ENCODE peak calls at places on chromosome 3, in seven cellular contexts. U, Z, A, B, E, N and F are unnamed samples.

GRCh38 chr3:12328132-12328915 is 39.5 kb downstream of the PPARG start:
- DNase-seq in A (no peak), Z (no peak), B (no peak), N (no peak), E (no peak), U (no peak), F (no peak)

GRCh38 chr3:142961539-142961938 is 1.9 kb downstream of the PAQR9 start:
- DNase-seq in B (no peak), U (no peak), E (no peak), N (no peak), Z (no peak), A (no peak), F (no peak)

GRCh38 chr3:42544492-42545283 is 37.1 kb downstream of the SEC22C start:
- DNase-seq in N (no peak), E (no peak), U (no peak), B (no peak), Z (peak), A (peak), F (no peak)

GRCh38 chr3:32791833-32792232 is 26.0 kb upstream of the TRIM71 start:
- DNase-seq in U (no peak), N (no peak), B (no peak), Z (no peak), A (no peak), E (no peak), F (no peak)

GRCh38 chr3:42188365-42188764 is 77.6 kb downstream of the CCK start:
- DNase-seq in U (no peak), A (no peak), N (no peak), B (no peak), Z (no peak), E (no peak), F (no peak)

GRCh38 chr3:19202303-19202702 is 54.0 kb downstream of the KCNH8 start:
- DNase-seq in E (no peak), U (no peak), Z (no peak), N (no peak), A (no peak), B (no peak), F (no peak)

GRCh38 chr3:21587894-21588293 is 163.1 kb downstream of the ZNF385D start:
- DNase-seq in E (no peak), N (no peak), Z (no peak), A (no peak), B (no peak), U (no peak), F (no peak)

GRCh38 chr3:23944861-23945652 is at the start of gene NR1D2:
- DNase-seq in N (no peak), B (peak), A (peak), E (peak), U (peak), Z (peak), F (peak)

GRCh38 chr3:125512135-125512920 is 7.7 kb downstream of the SNX4 start:
- DNase-seq in U (peak), E (no peak), A (no peak), N (no peak), B (no peak), Z (no peak), F (no peak)

GRCh38 chr3:11655188-11655928 is 11.6 kb upstream of the VGLL4 start:
- DNase-seq in E (no peak), Z (peak), A (no peak), U (no peak), B (no peak), N (no peak), F (no peak)

GRCh38 chr3:80035021-80035420 is 267.2 kb upstream of the ROBO1 start:
- DNase-seq in N (no peak), A (no peak), E (no peak), Z (no peak), U (no peak), B (no peak), F (no peak)

GRCh38 chr3:52439426-52440248 is 5.3 kb downstream of the SEMA3G start:
- DNase-seq in B (peak), A (no peak), E (no peak), Z (no peak), U (no peak), N (no peak), F (no peak)

GRCh38 chr3:5299146-5299545 is 111.6 kb downstream of the EDEM1 start:
- DNase-seq in Z (no peak), N (no peak), U (no peak), A (no peak), B (no peak), E (no peak), F (no peak)

GRCh38 chr3:13357074-13357473 is 63.0 kb downstream of the NUP210 start:
- DNase-seq in N (no peak), A (no peak), E (no peak), U (no peak), B (peak), Z (no peak), F (no peak)

GRCh38 chr3:128360243-128360642 is 106.4 kb downstream of the DNAJB8 start:
- DNase-seq in U (no peak), Z (no peak), A (no peak), N (no peak), E (no peak), B (no peak), F (no peak)

GRCh38 chr3:179113903-179114302 is 34.3 kb upstream of the PIK3CA start:
- DNase-seq in B (no peak), Z (no peak), E (no peak), A (no peak), N (no peak), U (no peak), F (no peak)

GRCh38 chr3:120752230-120752629 is 9.7 kb downstream of the GTF2E1 start:
- DNase-seq in A (no peak), U (no peak), B (no peak), Z (no peak), N (no peak), E (no peak), F (no peak)

GRCh38 chr3:52291508-52292181 is 4.0 kb downstream of the GLYCTK start:
- DNase-seq in A (no peak), N (no peak), E (no peak), Z (peak), U (no peak), B (peak), F (no peak)

GRCh38 chr3:138921316-138922292 is 25.3 kb downstream of the FOXL2 start:
- DNase-seq in A (no peak), U (peak), E (peak), B (no peak), Z (peak), N (no peak), F (peak)

GRCh38 chr3:161977063-161977462 is 480.5 kb downstream of the OTOL1 start:
- DNase-seq in Z (no peak), U (no peak), E (peak), B (no peak), N (no peak), A (no peak), F (peak)

GRCh38 chr3:169666079-169666436 is 2.5 kb upstream of the MECOM start:
- DNase-seq in N (no peak), E (no peak), B (no peak), Z (peak), U (no peak), A (no peak), F (no peak)

GRCh38 chr3:20537234-20537633 is 351.2 kb upstream of the SGO1 start:
- DNase-seq in E (no peak), B (no peak), U (no peak), N (no peak), Z (no peak), A (no peak), F (no peak)

GRCh38 chr3:143000525-143000924 is 845 bp upstream of the U2SURP start:
- DNase-seq in A (no peak), N (no peak), B (no peak), U (peak), E (no peak), Z (peak), F (peak)

GRCh38 chr3:168467085-168467714 is 371.5 kb upstream of the GOLIM4 start:
- DNase-seq in U (peak), B (no peak), Z (peak), E (no peak), N (no peak), A (no peak), F (no peak)

GRCh38 chr3:12545473-12545791 is at the start of gene MKRN2OS:
- DNase-seq in Z (peak), A (peak), N (no peak), E (no peak), B (no peak), U (peak), F (no peak)

GRCh38 chr3:72441284-72441994 is 406.8 kb downstream of the SHQ1 start:
- DNase-seq in E (no peak), B (no peak), Z (no peak), N (no peak), A (peak), U (peak), F (no peak)

GRCh38 chr3:14570089-14570488 is 29.9 kb upstream of the GRIP2 start:
- DNase-seq in B (no peak), U (no peak), E (no peak), N (no peak), A (no peak), Z (no peak), F (no peak)

GRCh38 chr3:191959876-191960418 is 499.0 kb downstream of the PYDC2 start:
- DNase-seq in Z (no peak), E (no peak), A (no peak), N (no peak), B (no peak), U (no peak), F (no peak)

GRCh38 chr3:102748646-102749045 is 313.8 kb downstream of the ZPLD1 start:
- DNase-seq in B (no peak), E (no peak), N (no peak), U (no peak), Z (no peak), A (no peak), F (no peak)

GRCh38 chr3:65401359-65401810 is 637.3 kb downstream of the MAGI1 start:
- DNase-seq in N (no peak), U (no peak), B (no peak), A (no peak), E (no peak), Z (no peak), F (no peak)

GRCh38 chr3:60579734-60580133 is 671.5 kb downstream of the FHIT start:
- DNase-seq in N (no peak), B (no peak), U (peak), Z (no peak), E (peak), A (no peak), F (peak)

GRCh38 chr3:160331127-160331937 is 67.7 kb downstream of the IFT80 start:
- DNase-seq in B (no peak), N (no peak), A (no peak), U (peak), E (peak), Z (peak), F (peak)

GRCh38 chr3:11349466-11349865 is 77.3 kb downstream of the ATG7 start:
- DNase-seq in N (no peak), B (no peak), U (no peak), A (no peak), E (no peak), Z (no peak), F (peak)

GRCh38 chr3:9951126-9951525 is 1.1 kb downstream of the PRRT3 start:
- DNase-seq in N (no peak), E (no peak), A (no peak), U (no peak), Z (no peak), B (no peak), F (no peak)

GRCh38 chr3:53590606-53591005 is 96.2 kb downstream of the CACNA1D start:
- DNase-seq in U (no peak), Z (no peak), B (no peak), N (peak), A (no peak), E (no peak), F (no peak)

GRCh38 chr3:75001330-75001729 is 386.9 kb upstream of the CNTN3 start:
- DNase-seq in Z (no peak), U (peak), A (no peak), E (no peak), N (no peak), B (no peak), F (no peak)
- TF ChIP-seq CTCF in Z (no peak), U (peak), A (no peak), E (peak), N (no peak), B (no peak), F (peak)

DNA sequence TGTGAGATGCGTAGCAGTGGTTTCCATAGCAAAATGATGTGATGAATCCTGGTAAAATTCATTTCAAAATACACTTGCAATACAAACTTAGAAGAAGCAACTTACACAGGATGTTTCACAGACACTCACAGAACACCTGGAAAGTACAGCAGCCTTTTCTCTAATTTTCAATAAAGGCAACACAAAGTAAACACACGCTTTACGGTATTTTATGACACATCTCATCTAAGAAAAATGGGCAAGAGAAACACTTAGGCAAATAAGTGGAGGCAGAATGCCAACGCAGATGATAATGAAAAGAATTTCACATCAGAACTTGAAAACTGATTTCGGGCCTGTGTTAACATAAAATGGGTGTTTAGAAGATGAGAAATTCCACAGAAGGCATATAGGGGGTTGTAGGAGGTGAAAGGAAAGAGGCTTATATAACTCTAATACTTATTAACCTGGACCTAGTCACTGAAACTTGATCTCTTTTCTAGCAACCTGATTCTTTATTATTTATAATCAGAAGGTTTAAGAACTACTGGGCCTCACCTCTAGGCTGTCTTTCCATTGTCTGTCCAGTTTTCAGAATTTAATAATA is 25.6 kb upstream of the MAP3K13 start:
- DNase-seq in E (no peak), N (no peak), B (no peak), A (no peak), Z (peak), U (peak), F (no peak)
- TF ChIP-seq CTCF in E (no peak), N (no peak), B (no peak), A (no peak), Z (peak), U (no peak), F (no peak)

DNA sequence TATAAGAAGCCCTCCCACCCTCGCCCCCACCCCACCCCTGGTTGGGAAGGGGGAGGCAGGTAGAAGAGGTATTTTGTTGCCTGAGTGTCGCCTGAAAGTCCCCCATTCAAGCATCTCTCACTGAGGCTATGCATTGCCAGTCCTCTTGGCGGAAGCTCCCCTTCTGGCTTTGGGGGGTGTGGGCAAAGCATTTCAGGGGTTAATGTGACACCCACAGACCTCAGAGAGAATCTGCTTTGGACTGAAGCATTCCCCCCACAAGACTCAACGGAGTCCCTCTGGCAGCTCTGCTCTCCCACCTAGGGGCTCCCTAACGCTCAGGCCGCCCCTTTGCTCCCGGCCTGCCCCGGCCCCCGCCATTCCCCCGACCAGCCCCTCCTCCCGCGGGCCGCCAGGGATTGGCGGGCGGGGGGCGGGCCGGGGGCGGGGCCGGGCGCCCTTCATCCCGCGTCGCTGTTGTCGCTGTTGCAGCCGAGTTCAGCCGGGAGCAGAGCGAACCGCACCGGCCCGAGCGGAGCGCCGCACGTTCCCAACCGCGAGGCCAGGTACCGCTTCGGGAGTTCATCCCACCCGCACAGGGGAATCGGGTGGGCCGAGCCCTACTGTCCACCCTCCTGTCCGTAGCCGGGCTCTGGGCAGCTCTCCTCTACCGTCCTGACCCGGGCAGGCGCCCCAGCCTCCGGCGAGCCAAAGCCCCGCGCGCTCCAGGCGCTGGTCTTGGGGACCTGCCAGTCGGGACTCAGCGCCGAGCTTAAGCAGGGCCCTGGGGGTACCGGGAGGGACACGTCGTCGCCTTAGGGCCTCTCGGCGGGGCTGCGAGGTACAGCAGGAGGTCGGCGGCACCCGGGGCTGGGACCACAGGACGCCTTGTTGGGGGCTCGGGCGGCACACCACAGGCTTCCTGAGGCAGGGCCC is at the start of gene SLC38A3:
- DNase-seq in A (no peak), B (no peak), N (no peak), U (no peak), Z (peak), E (no peak), F (no peak)
- TF ChIP-seq CTCF in A (no peak), B (no peak), N (no peak), U (no peak), Z (no peak), E (no peak), F (no peak)

DNA sequence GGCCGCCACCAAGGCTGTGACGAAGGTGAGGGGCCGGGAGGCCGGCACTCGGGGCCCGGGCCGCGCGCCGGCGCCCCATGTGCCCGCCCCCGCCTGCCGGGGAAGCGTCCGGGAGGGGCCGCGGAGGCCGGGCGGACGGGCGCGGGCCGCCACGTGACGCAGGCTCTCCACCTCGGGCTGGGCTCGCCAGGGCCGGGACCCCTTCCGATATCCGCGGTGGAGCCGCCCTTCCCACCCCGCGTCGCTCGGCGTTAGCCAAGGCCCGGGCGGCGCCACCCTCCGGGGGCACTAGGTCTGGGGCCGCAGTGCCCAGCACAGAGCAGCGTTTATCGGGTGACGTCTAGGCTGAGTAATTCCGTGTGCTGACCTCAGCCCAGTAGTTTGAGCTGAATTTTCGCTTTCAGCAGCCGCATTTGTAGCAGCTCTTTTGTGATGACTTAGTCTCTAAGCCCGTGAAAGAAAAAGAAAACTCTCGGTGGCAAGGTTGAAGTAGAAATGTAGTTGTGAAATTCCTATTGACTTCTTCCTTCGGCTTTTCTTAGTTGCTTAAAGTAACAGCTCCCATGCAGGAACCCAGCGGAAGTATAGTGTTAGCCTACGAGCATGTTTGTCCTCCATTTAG is 885 bp downstream of the CDV3 start:
- DNase-seq in B (peak), N (no peak), Z (peak), E (no peak), A (peak), U (peak), F (peak)
- TF ChIP-seq CTCF in B (no peak), N (no peak), Z (no peak), E (peak), A (no peak), U (no peak), F (peak)

GRCh38 chr3:111761309-111761795 is 97.7 kb upstream of the PHLDB2 start:
- DNase-seq in U (peak), E (peak), A (no peak), B (no peak), Z (no peak), N (no peak), F (peak)
- TF ChIP-seq CTCF in U (no peak), E (no peak), A (no peak), B (no peak), Z (no peak), N (no peak), F (no peak)

GRCh38 chr3:126945891-126946290 is 37.0 kb upstream of the PLXNA1 start:
- DNase-seq in B (peak), N (no peak), Z (no peak), E (no peak), U (no peak), A (no peak), F (no peak)

GRCh38 chr3:126944089-126944965 is 38.6 kb upstream of the PLXNA1 start:
- DNase-seq in Z (no peak), E (no peak), A (no peak), B (peak), N (no peak), U (no peak), F (no peak)

GRCh38 chr3:126947429-126947828 is 35.5 kb upstream of the PLXNA1 start:
- DNase-seq in U (no peak), E (no peak), N (no peak), B (peak), A (no peak), Z (no peak), F (no peak)

GRCh38 chr3:126946387-126946786 is 36.5 kb upstream of the PLXNA1 start:
- DNase-seq in B (peak), U (no peak), Z (no peak), E (no peak), A (no peak), N (no peak), F (no peak)

DNA sequence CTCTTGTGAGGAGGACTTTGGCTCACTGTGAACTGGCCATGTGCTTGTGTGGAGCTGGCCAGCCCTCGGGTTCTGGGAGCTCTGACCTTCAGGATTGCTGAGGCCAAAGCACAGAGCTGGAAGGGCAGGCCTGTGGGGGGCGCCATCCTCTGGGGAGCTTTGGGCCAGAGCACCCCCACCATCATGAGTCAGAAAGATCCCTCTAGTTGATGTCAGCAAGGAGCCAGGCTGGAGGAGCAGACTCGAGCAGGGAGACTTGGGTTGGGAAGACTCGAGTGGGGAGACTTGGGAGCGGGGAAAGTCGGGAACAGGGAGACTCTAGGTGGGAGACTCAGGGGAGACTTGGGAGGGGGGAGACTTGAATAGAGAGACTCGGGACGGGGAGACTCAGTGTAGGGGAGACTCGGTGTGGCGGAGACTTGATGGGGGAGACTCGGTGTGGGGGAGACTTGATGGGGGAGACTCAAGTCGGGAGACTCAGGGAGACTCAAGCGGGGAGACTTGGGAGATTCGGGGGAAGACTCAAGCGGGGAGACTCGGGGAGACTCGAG is 37.7 kb upstream of the PLXNA1 start:
- DNase-seq in B (no peak), U (no peak), A (no peak), E (no peak), N (no peak), Z (no peak), F (no peak)
- TF ChIP-seq CTCF in B (no peak), U (no peak), A (no peak), E (no peak), N (no peak), Z (no peak), F (peak)

DNA sequence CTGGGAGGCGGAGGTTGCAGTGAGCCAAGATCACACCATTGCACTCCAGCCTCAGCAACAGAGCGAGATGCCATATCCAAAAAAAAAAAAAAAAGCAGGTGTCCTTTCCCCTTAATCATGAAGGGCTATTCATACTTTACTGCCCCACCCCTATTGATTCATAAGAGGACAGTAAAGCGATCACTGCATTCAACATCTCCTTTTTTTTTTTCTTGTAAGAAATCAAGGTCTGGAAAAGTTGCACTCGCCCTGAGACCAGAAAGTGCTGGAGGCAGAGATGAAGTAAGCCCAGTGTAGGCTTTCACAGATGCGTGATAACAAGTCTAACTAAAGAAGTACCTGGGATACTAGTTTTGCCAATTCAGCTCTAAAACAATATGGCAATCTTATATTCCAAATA is 24.2 kb downstream of the B3GNT5 start:
- DNase-seq in E (no peak), B (no peak), A (no peak), U (no peak), Z (no peak), N (no peak), F (no peak)
- TF ChIP-seq CTCF in E (no peak), B (no peak), A (no peak), U (no peak), Z (no peak), N (no peak), F (no peak)